ENCODE peak calls at places on chromosome 6, in seven cellular contexts. One of them, this sample, is unnamed.
A peak's percentile ranks its signal among the peaks of the same experiment; 100 is the strongest.

GRCh38 chr6:127115032-127115661 is 3.3 kb upstream of the RSPO3 start:
- DNase-seq in neural crest cell: no peak
- DNase-seq in NCI-H2081: no peak
- DNase-seq in ELR: no peak
- DNase-seq in CD4-positive, alpha-beta T cell: no peak
- DNase-seq in MCF 10A: no peak
- DNase-seq in NCI-H2029 treated with DMSO at 0.1 percent for 48 hours: no peak
- DNase-seq in this sample: no peak

GRCh38 chr6:20817806-20818320 is 283.6 kb downstream of the CDKAL1 start:
- DNase-seq in neural crest cell: no peak
- DNase-seq in NCI-H2081: no peak
- DNase-seq in ELR: no peak
- DNase-seq in CD4-positive, alpha-beta T cell: no peak
- DNase-seq in MCF 10A: peak; percentile 34
- DNase-seq in NCI-H2029 treated with DMSO at 0.1 percent for 48 hours: no peak
- DNase-seq in this sample: no peak

GRCh38 chr6:17740559-17741220 is 34.0 kb upstream of the NUP153 start:
- DNase-seq in neural crest cell: no peak
- DNase-seq in NCI-H2081: peak; percentile 22
- DNase-seq in ELR: no peak
- DNase-seq in CD4-positive, alpha-beta T cell: no peak
- DNase-seq in MCF 10A: peak; percentile 12
- DNase-seq in NCI-H2029 treated with DMSO at 0.1 percent for 48 hours: no peak
- DNase-seq in this sample: no peak

GRCh38 chr6:3227363-3228045 is at the start of gene TUBB2B:
- DNase-seq in neural crest cell: peak; percentile 85
- DNase-seq in NCI-H2081: peak; percentile 96
- DNase-seq in ELR: peak; percentile 24
- DNase-seq in CD4-positive, alpha-beta T cell: no peak
- DNase-seq in MCF 10A: no peak
- DNase-seq in NCI-H2029 treated with DMSO at 0.1 percent for 48 hours: peak; percentile 94
- DNase-seq in this sample: no peak

GRCh38 chr6:137102851-137103492 is 58.2 kb upstream of the IL20RA start:
- DNase-seq in neural crest cell: no peak
- DNase-seq in NCI-H2081: no peak
- DNase-seq in ELR: no peak
- DNase-seq in CD4-positive, alpha-beta T cell: no peak
- DNase-seq in MCF 10A: no peak
- DNase-seq in NCI-H2029 treated with DMSO at 0.1 percent for 48 hours: no peak
- DNase-seq in this sample: no peak

GRCh38 chr6:87914637-87915395 is 132.8 kb upstream of the SPACA1 start:
- DNase-seq in neural crest cell: no peak
- DNase-seq in NCI-H2081: no peak
- DNase-seq in ELR: no peak
- DNase-seq in CD4-positive, alpha-beta T cell: no peak
- DNase-seq in MCF 10A: no peak
- DNase-seq in NCI-H2029 treated with DMSO at 0.1 percent for 48 hours: no peak
- DNase-seq in this sample: no peak

GRCh38 chr6:140156131-140156530 is 781.7 kb upstream of the CITED2 start:
- DNase-seq in neural crest cell: no peak
- DNase-seq in NCI-H2081: no peak
- DNase-seq in ELR: no peak
- DNase-seq in CD4-positive, alpha-beta T cell: no peak
- DNase-seq in MCF 10A: no peak
- DNase-seq in NCI-H2029 treated with DMSO at 0.1 percent for 48 hours: no peak
- DNase-seq in this sample: no peak

GRCh38 chr6:136791296-136792065 is 796 bp downstream of the MAP3K5 start:
- DNase-seq in neural crest cell: peak; percentile 5
- DNase-seq in NCI-H2081: peak; percentile 55
- DNase-seq in ELR: peak; percentile 73
- DNase-seq in CD4-positive, alpha-beta T cell: peak; percentile 41
- DNase-seq in MCF 10A: peak; percentile 78
- DNase-seq in NCI-H2029 treated with DMSO at 0.1 percent for 48 hours: no peak
- DNase-seq in this sample: peak; percentile 64

GRCh38 chr6:39819226-39819625 is 27.1 kb downstream of the DAAM2 start:
- DNase-seq in neural crest cell: no peak
- DNase-seq in NCI-H2081: no peak
- DNase-seq in ELR: no peak
- DNase-seq in CD4-positive, alpha-beta T cell: no peak
- DNase-seq in MCF 10A: no peak
- DNase-seq in NCI-H2029 treated with DMSO at 0.1 percent for 48 hours: no peak
- DNase-seq in this sample: no peak

GRCh38 chr6:32244270-32244669 is 20.4 kb upstream of the NOTCH4 start:
- DNase-seq in neural crest cell: no peak
- DNase-seq in NCI-H2081: no peak
- DNase-seq in ELR: no peak
- DNase-seq in CD4-positive, alpha-beta T cell: no peak
- DNase-seq in MCF 10A: no peak
- DNase-seq in NCI-H2029 treated with DMSO at 0.1 percent for 48 hours: no peak
- DNase-seq in this sample: no peak

GRCh38 chr6:25423358-25423757 is 144.2 kb downstream of the CARMIL1 start:
- DNase-seq in neural crest cell: no peak
- DNase-seq in NCI-H2081: no peak
- DNase-seq in ELR: no peak
- DNase-seq in CD4-positive, alpha-beta T cell: no peak
- DNase-seq in MCF 10A: no peak
- DNase-seq in NCI-H2029 treated with DMSO at 0.1 percent for 48 hours: no peak
- DNase-seq in this sample: no peak

GRCh38 chr6:26336355-26337198 is 28.4 kb upstream of the BTN3A2 start:
- DNase-seq in neural crest cell: no peak
- DNase-seq in NCI-H2081: no peak
- DNase-seq in ELR: peak; percentile 90
- DNase-seq in CD4-positive, alpha-beta T cell: no peak
- DNase-seq in MCF 10A: peak; percentile 77
- DNase-seq in NCI-H2029 treated with DMSO at 0.1 percent for 48 hours: no peak
- DNase-seq in this sample: no peak

GRCh38 chr6:56364482-56365313 is 117.3 kb upstream of the COL21A1 start:
- DNase-seq in neural crest cell: no peak
- DNase-seq in NCI-H2081: no peak
- DNase-seq in ELR: peak; percentile 74
- DNase-seq in CD4-positive, alpha-beta T cell: no peak
- DNase-seq in MCF 10A: peak; percentile 18
- DNase-seq in NCI-H2029 treated with DMSO at 0.1 percent for 48 hours: no peak
- DNase-seq in this sample: no peak

GRCh38 chr6:22036267-22036666 is 260.6 kb downstream of the PRL start:
- DNase-seq in neural crest cell: no peak
- DNase-seq in NCI-H2081: peak; percentile 28
- DNase-seq in ELR: no peak
- DNase-seq in CD4-positive, alpha-beta T cell: no peak
- DNase-seq in MCF 10A: peak; percentile 54
- DNase-seq in NCI-H2029 treated with DMSO at 0.1 percent for 48 hours: peak; percentile 77
- DNase-seq in this sample: no peak

GRCh38 chr6:69841862-69842261 is 24.5 kb upstream of the COL19A1 start:
- DNase-seq in neural crest cell: no peak
- DNase-seq in NCI-H2081: no peak
- DNase-seq in ELR: no peak
- DNase-seq in CD4-positive, alpha-beta T cell: no peak
- DNase-seq in MCF 10A: no peak
- DNase-seq in NCI-H2029 treated with DMSO at 0.1 percent for 48 hours: no peak
- DNase-seq in this sample: no peak

GRCh38 chr6:4928426-4928825 is 75.4 kb downstream of the RPP40 start:
- DNase-seq in neural crest cell: no peak
- DNase-seq in NCI-H2081: no peak
- DNase-seq in ELR: peak; percentile 68
- DNase-seq in CD4-positive, alpha-beta T cell: no peak
- DNase-seq in MCF 10A: no peak
- DNase-seq in NCI-H2029 treated with DMSO at 0.1 percent for 48 hours: no peak
- DNase-seq in this sample: no peak